ENCODE peak calls at places on chromosomes 11 and 22, in four cellular contexts. K is NCI-H1417, R is NCI-H1092 treated with DMSO at 0.1 percent for 48 hours, P is bronchial epithelial cell. S is an unnamed sample.

GRCh38 chr11:43825217-43825816 is 55.3 kb upstream of the ALKBH3 start:
- DNase-seq in R (no peak), P (peak), K (peak), S (peak)

GRCh38 chr22:31577711-31578110 is 81.4 kb downstream of the SFI1 start:
- DNase-seq in P (no peak), K (no peak), R (no peak), S (no peak)

GRCh38 chr22:44445731-44446130 is 52.3 kb downstream of the RTL6 start:
- DNase-seq in R (no peak), P (no peak), K (no peak), S (no peak)

GRCh38 chr11:111530091-111530490 is 10.4 kb upstream of the LAYN start:
- DNase-seq in R (no peak), P (peak), K (no peak), S (no peak)

GRCh38 chr11:111730871-111731591 is 35.2 kb downstream of the PPP2R1B start:
- DNase-seq in K (peak), R (peak), P (peak), S (no peak)

GRCh38 chr11:68226421-68226820 is 13.3 kb upstream of the KMT5B start:
- DNase-seq in P (no peak), K (no peak), R (no peak), S (no peak)

GRCh38 chr11:6410695-6411430 is 8.0 kb downstream of the APBB1 start:
- DNase-seq in R (no peak), K (no peak), P (no peak), S (no peak)

GRCh38 chr11:86954288-86955110 is 696 bp downstream of the FZD4 start:
- DNase-seq in P (no peak), R (peak), K (peak), S (no peak)

GRCh38 chr11:20035701-20036601 is 124.3 kb downstream of the DBX1 start:
- DNase-seq in P (peak), K (peak), R (peak), S (peak)

S was measured in NCI-H1105 treated with DMSO at 0.1 percent for 48 hours.